ENCODE peak calls at places on chromosomes 13 and 19, in seven cellular contexts. U, F, S, N, E, K and B are unnamed samples. For H3K4me1 and H3K9me3, the result is how much of the 10 kb centered on the place peaks cover.

GRCh38 chr19:35703343-35703742 is 1.0 kb upstream of the ZBTB32 start:
- DNase-seq in U (peak), F (no peak), S (no peak), N (no peak), E (no peak), K (no peak), B (no peak)

GRCh38 chr13:77028202-77028601 is 1.2 kb upstream of the FBXL3 start:
- DNase-seq in U (no peak), F (no peak), S (no peak), N (no peak), E (no peak), K (no peak), B (no peak)

GRCh38 chr13:101751488-101751887 is 299.0 kb downstream of the ITGBL1 start:
- DNase-seq in U (no peak), F (peak), S (no peak), N (no peak), E (no peak), K (no peak), B (no peak)

GRCh38 chr13:95724252-95724651 is 47.3 kb downstream of the DNAJC3 start:
- DNase-seq in U (no peak), F (peak), S (no peak), N (no peak), E (no peak), K (no peak), B (no peak)

GRCh38 chr13:76210262-76210661 is 574.1 kb downstream of the LMO7 start:
- DNase-seq in U (no peak), F (no peak), S (no peak), N (no peak), E (no peak), K (no peak), B (no peak)

GRCh38 chr13:95614641-95615245 is 29.8 kb downstream of the DZIP1 start:
- DNase-seq in U (peak), F (no peak), S (no peak), N (no peak), E (no peak), K (no peak), B (no peak)

GRCh38 chr13:77390391-77390790 is 63.5 kb upstream of the MYCBP2 start:
- DNase-seq in U (no peak), F (no peak), S (no peak), N (no peak), E (no peak), K (no peak), B (no peak)

GRCh38 chr19:45952691-45953505 is 20.8 kb downstream of the NOVA2 start:
- DNase-seq in U (peak), F (peak), S (no peak), N (no peak), E (peak), K (peak), B (peak)

GRCh38 chr13:57633141-57633949 is 1.8 kb downstream of the PCDH17 start:
- DNase-seq in U (peak), F (no peak), S (no peak), N (peak), E (no peak), K (no peak), B (no peak)

GRCh38 chr13:74751739-74752138 is 617.5 kb upstream of the KLF12 start:
- DNase-seq in U (no peak), F (no peak), S (no peak), N (no peak), E (no peak), K (no peak), B (no peak)

GRCh38 chr13:46642254-46642653 is 89.3 kb downstream of the LRCH1 start:
- DNase-seq in U (no peak), F (no peak), S (no peak), N (no peak), E (no peak), K (no peak), B (no peak)

GRCh38 chr19:1382250-1382649 is 1.5 kb upstream of the NDUFS7 start:
- DNase-seq in U (no peak), F (no peak), S (no peak), N (no peak), E (no peak), K (no peak), B (no peak)

GRCh38 chr19:3335431-3336350 is 30.7 kb upstream of the NFIC start:
- DNase-seq in U (peak), F (peak), S (no peak), N (peak), E (peak), K (peak), B (peak)
- H3K4me1 ChIP-seq in U (under half), F (under half), S (under half), N (under half), E (under half), K (under half), B (under half)

GRCh38 chr19:8528500-8528899 is 14.5 kb upstream of the ZNF414 start:
- DNase-seq in U (no peak), F (no peak), S (no peak), N (no peak), E (no peak), K (no peak), B (no peak)
- H3K9me3 ChIP-seq in U (under half), F (under half), S (under half), N (under half), E (under half), K (under half), B (under half)

DNA sequence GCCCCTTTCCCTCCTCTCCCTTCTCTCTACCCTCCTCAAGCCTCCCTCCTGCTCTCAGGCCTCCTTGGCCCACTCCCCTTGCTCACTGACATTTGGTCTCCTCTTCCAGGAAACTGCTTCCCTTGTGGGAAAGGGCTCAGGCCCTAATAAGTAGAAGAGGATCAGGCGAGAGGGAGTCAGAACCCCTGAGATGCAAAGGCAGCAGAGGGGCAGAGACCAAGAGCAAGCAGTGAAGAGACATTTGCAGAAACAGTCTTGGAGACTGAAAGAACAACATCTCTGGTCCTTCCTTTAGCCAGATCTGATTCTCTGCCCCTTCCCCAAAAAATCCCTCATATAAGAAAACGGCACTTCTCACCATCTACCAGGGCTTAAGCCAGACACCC is 1.9 kb upstream of the PLEKHG2 start:
- DNase-seq in U (no peak), F (no peak), S (no peak), N (peak), E (peak), K (no peak), B (no peak)
- TF ChIP-seq CTCF in U (no peak), F (no peak), S (no peak), N (no peak), E (no peak), K (no peak), B (no peak)

GRCh38 chr19:2992958-2993357 is 15.6 kb downstream of the TLE6 start:
- DNase-seq in U (no peak), F (no peak), S (no peak), N (no peak), E (no peak), K (no peak), B (no peak)

GRCh38 chr19:2988568-2988967 is 11.2 kb downstream of the TLE6 start:
- DNase-seq in U (no peak), F (no peak), S (no peak), N (no peak), E (no peak), K (no peak), B (no peak)

GRCh38 chr19:2986951-2987491 is 9.7 kb downstream of the TLE6 start:
- DNase-seq in U (no peak), F (no peak), S (no peak), N (no peak), E (no peak), K (no peak), B (no peak)

GRCh38 chr19:2993579-2993978 is 16.2 kb downstream of the TLE6 start:
- DNase-seq in U (no peak), F (no peak), S (no peak), N (no peak), E (no peak), K (no peak), B (no peak)

DNA sequence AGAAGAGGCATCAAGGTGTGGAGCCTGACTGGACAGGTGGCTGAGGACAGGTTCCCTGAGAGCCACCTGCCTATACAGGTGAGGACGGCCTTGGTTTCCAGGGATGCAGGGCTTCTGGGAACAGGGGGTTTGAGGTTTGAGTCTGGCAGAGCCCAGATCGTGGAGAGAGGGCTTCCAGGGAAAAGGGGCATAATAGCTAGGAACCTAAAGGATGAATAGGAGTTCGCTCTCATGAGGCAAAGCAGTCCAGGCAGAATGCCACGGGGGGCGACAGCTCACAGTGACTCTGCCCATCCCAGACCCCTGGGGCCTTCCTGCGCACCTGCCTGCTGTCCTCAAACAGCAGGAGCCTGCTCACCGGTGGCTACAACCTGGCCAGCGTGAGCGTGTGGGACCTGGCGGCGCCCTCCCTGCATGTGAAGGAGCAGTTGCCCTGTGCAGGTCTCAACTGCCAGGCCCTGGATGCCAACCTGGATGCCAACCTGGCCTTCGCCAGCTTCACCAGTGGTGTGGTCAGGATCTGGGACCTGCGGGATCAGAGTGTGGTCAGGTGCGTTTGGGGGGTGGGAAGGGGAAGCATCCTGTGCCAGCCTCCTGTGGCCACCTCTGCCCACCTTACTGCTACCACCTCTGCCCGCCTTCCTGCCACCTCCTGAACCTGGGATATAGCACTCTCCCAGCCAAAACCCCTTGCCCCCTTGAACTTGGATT is 12.0 kb downstream of the TLE6 start:
- DNase-seq in U (no peak), F (no peak), S (no peak), N (no peak), E (no peak), K (no peak), B (no peak)
- H3K4me1 ChIP-seq in U (under half), F (under half), S (under half), N (under half), E (under half), K (under half), B (under half)

DNA sequence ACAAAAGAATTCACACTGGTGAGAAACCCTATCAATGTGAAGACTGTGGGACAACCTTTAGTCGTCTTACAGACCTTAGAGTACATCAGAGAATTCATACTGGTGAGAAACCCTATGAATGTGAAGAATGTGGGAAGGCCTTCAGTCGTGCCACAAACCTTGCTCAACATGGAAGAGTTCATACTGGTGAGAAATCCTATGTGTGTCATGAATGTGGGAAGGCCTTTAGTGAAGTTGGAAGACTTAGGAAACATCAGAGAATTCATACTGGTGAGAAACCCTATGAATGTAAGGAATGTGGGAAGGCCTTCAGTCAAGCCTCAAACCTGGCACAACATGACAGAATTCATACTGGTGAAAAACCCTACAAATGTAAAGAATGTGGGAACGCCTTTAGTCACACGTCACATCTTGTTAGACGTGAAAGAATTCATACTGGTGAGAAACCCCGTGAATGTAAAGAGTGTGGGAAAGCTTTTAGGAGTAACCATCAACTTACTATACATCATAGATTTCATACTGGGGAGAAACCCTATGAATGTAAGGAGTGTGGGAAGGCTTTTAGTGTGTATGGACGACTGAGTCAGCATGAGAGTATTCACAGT is 24.0 kb upstream of the ZNF573 start:
- DNase-seq in U (no peak), F (no peak), S (no peak), N (no peak), E (no peak), K (no peak), B (no peak)
- H3K9me3 ChIP-seq in U (under half), F (under half), S (under half), N (under half), E (half or more), K (under half), B (under half)

GRCh38 chr19:52369463-52370340 is at the start of gene ZNF880:
- DNase-seq in U (peak), F (peak), S (no peak), N (peak), E (peak), K (peak), B (peak)
- TF ChIP-seq CTCF in U (no peak), F (no peak), S (no peak), N (no peak), E (no peak), K (no peak), B (no peak)

GRCh38 chr13:40983269-40983668 is 35.8 kb downstream of the ELF1 start:
- DNase-seq in U (no peak), F (no peak), S (no peak), N (no peak), E (no peak), K (no peak), B (no peak)
- H3K4me1 ChIP-seq in U (half or more), F (under half), S (under half), N (half or more), E (under half), K (half or more), B (under half)